ENCODE peak calls at places on chromosomes 3 and 15, in five cellular contexts. L is RPMI8226; B is activated CD8-positive, alpha-beta memory T cell treated with anti-CD3 and anti-CD28 coated beads for 48 hours; M is breast epithelium; S is activated gamma-delta T cell treated with anti-CD3 and anti-CD28 coated beads, Interleukin-2, amount 50 U/mL, for 16 hours. T is an unnamed sample.
A peak's percentile ranks its signal among the peaks of the same experiment; 100 is the strongest.

GRCh38 chr3:56976666-56977560 is 83.6 kb upstream of the SPATA12 start:
- DNase-seq in L (peak; percentile 29), B (no peak), M (no peak), S (no peak), T (peak; percentile 41)

GRCh38 chr15:26083457-26084350 is 220.6 kb upstream of the ATP10A start:
- DNase-seq in L (no peak), B (no peak), M (no peak), S (no peak), T (peak; percentile 38)

GRCh38 chr15:38002883-38003477 is 68.5 kb downstream of the TMCO5A start:
- DNase-seq in L (peak; percentile 43), B (no peak), M (no peak), S (no peak), T (peak; percentile 64)

GRCh38 chr3:124273651-124274050 is 281.7 kb upstream of the ROPN1 start:
- DNase-seq in L (no peak), B (no peak), M (no peak), S (no peak), T (no peak)

GRCh38 chr15:43968551-43968950 is 141.7 kb downstream of the WDR76 start:
- DNase-seq in L (no peak), B (no peak), M (no peak), S (no peak), T (no peak)

GRCh38 chr15:78461171-78461881 is 23.3 kb downstream of the IREB2 start:
- DNase-seq in L (no peak), B (no peak), M (no peak), S (no peak), T (no peak)

GRCh38 chr15:65215496-65215895 is 4.2 kb upstream of the CILP start:
- DNase-seq in L (no peak), B (no peak), M (no peak), S (no peak), T (no peak)

GRCh38 chr15:74458473-74458872 is 2.5 kb downstream of the UBL7 start:
- DNase-seq in L (no peak), B (no peak), M (no peak), S (no peak), T (no peak)

GRCh38 chr3:157101470-157101869 is 58.5 kb downstream of the CCNL1 start:
- DNase-seq in L (no peak), B (no peak), M (no peak), S (no peak), T (no peak)

GRCh38 chr3:156582784-156583183 is 27.9 kb upstream of the SSR3 start:
- DNase-seq in L (no peak), B (no peak), M (no peak), S (no peak), T (no peak)

GRCh38 chr3:45313743-45314403 is 74.5 kb upstream of the LARS2 start:
- DNase-seq in L (no peak), B (no peak), M (no peak), S (no peak), T (no peak)

GRCh38 chr15:93266291-93266690 is 177.3 kb upstream of the RGMA start:
- DNase-seq in L (no peak), B (no peak), M (no peak), S (no peak), T (no peak)

GRCh38 chr3:133828576-133829309 is 23.1 kb downstream of the SRPRB start:
- DNase-seq in L (no peak), B (no peak), M (peak; percentile 1), S (no peak), T (no peak)

GRCh38 chr3:117853923-117854322 is 1144.3 kb downstream of the TUSC7 start:
- DNase-seq in L (no peak), B (no peak), M (no peak), S (no peak), T (peak; percentile 70)

GRCh38 chr3:23948761-23949160 is 3.7 kb downstream of the NR1D2 start:
- DNase-seq in L (no peak), B (no peak), M (no peak), S (no peak), T (no peak)

GRCh38 chr15:91517491-91518200 is 335.9 kb upstream of the SLCO3A1 start:
- DNase-seq in L (no peak), B (no peak), M (no peak), S (no peak), T (no peak)

GRCh38 chr3:41234823-41235722 is 35.8 kb downstream of the CTNNB1 start:
- DNase-seq in L (no peak), B (no peak), M (no peak), S (no peak), T (no peak)

GRCh38 chr3:59517448-59517847 is 467.6 kb upstream of the CFAP20DC start:
- DNase-seq in L (no peak), B (no peak), M (no peak), S (no peak), T (no peak)

GRCh38 chr15:25733856-25734679 is 129.1 kb downstream of the ATP10A start:
- DNase-seq in L (no peak), B (no peak), M (no peak), S (no peak), T (peak; percentile 5)

GRCh38 chr3:162719684-162720341 is 1223.2 kb downstream of the OTOL1 start:
- DNase-seq in L (no peak), B (no peak), M (no peak), S (no peak), T (peak; percentile 55)

GRCh38 chr15:68420186-68420684 is 11.7 kb downstream of the ITGA11 start:
- DNase-seq in L (no peak), B (no peak), M (peak; percentile 14), S (no peak), T (no peak)

GRCh38 chr3:153159771-153160397 is 2.1 kb upstream of the RAP2B start:
- DNase-seq in L (no peak), B (no peak), M (no peak), S (no peak), T (no peak)

GRCh38 chr3:108312656-108313055 is 16.3 kb downstream of the HHLA2 start:
- DNase-seq in L (no peak), B (no peak), M (no peak), S (no peak), T (peak; percentile 33)

GRCh38 chr15:33022629-33023028 is 171.9 kb downstream of the FMN1 start:
- DNase-seq in L (peak; percentile 25), B (no peak), M (peak; percentile 72), S (no peak), T (peak; percentile 73)

GRCh38 chr3:195197764-195198423 is 73.1 kb downstream of the XXYLT1 start:
- DNase-seq in L (no peak), B (no peak), M (no peak), S (no peak), T (peak; percentile 61)

GRCh38 chr3:89859738-89860137 is 752.3 kb downstream of the EPHA3 start:
- DNase-seq in L (no peak), B (no peak), M (no peak), S (no peak), T (no peak)

GRCh38 chr15:36614016-36614415 is 34.6 kb downstream of the CDIN1 start:
- DNase-seq in L (no peak), B (no peak), M (no peak), S (no peak), T (no peak)

GRCh38 chr3:188362405-188362831 is 208.5 kb downstream of the LPP start:
- DNase-seq in L (no peak), B (no peak), M (no peak), S (no peak), T (peak; percentile 66)

GRCh38 chr15:93382196-93382820 is 293.3 kb upstream of the RGMA start:
- DNase-seq in L (no peak), B (no peak), M (no peak), S (no peak), T (no peak)

GRCh38 chr3:195817578-195818135 is 5.9 kb upstream of the MUC4 start:
- DNase-seq in L (no peak), B (no peak), M (no peak), S (no peak), T (no peak)

GRCh38 chr15:71458089-71458660 is 342.9 kb downstream of the THSD4 start:
- DNase-seq in L (no peak), B (no peak), M (no peak), S (no peak), T (no peak)

GRCh38 chr3:70805044-70805732 is 492.8 kb upstream of the MDFIC2 start:
- DNase-seq in L (no peak), B (no peak), M (no peak), S (no peak), T (peak; percentile 30)

GRCh38 chr3:153311531-153311930 is 149.5 kb downstream of the RAP2B start:
- DNase-seq in L (no peak), B (no peak), M (no peak), S (no peak), T (no peak)

GRCh38 chr3:159451067-159451466 is 537.6 kb upstream of the IL12A start:
- DNase-seq in L (no peak), B (no peak), M (no peak), S (no peak), T (no peak)

GRCh38 chr15:40439461-40440299 is 1.1 kb upstream of the BAHD1 start:
- DNase-seq in L (peak; percentile 55), B (no peak), M (peak; percentile 56), S (no peak), T (no peak)

GRCh38 chr3:185560676-185561075 is 8.3 kb upstream of the LIPH start:
- DNase-seq in L (no peak), B (no peak), M (no peak), S (no peak), T (no peak)

GRCh38 chr3:36837089-36837488 is 72.7 kb upstream of the DCLK3 start:
- DNase-seq in L (no peak), B (no peak), M (no peak), S (no peak), T (no peak)

GRCh38 chr3:114902691-114903101 is 244.4 kb downstream of the ZBTB20 start:
- DNase-seq in L (no peak), B (no peak), M (no peak), S (no peak), T (no peak)

GRCh38 chr15:77030042-77030927 is 35.4 kb downstream of the PSTPIP1 start:
- DNase-seq in L (no peak), B (no peak), M (no peak), S (no peak), T (no peak)